ENCODE peak calls at places on chromosomes 12 and 14, in seven cellular contexts. One of them, this sample, is unnamed.

GRCh38 chr12:57483466-57483865 is 3.8 kb upstream of the ARHGAP9 start:
- DNase-seq in suprapubic skin: no peak
- DNase-seq in GM12878: no peak
- DNase-seq in HepG2: no peak
- DNase-seq in GM23338: peak; percentile 61
- DNase-seq in vagina: no peak
- DNase-seq in esophagus muscularis mucosa: no peak
- DNase-seq in this sample: no peak

GRCh38 chr12:111218499-111218898 is 150.4 kb downstream of the PHETA1 start:
- DNase-seq in suprapubic skin: no peak
- DNase-seq in GM12878: no peak
- DNase-seq in HepG2: peak; percentile 35
- DNase-seq in GM23338: peak; percentile 53
- DNase-seq in vagina: no peak
- DNase-seq in esophagus muscularis mucosa: no peak
- DNase-seq in this sample: no peak

GRCh38 chr14:56463491-56463890 is 116.1 kb upstream of the TMEM260 start:
- DNase-seq in suprapubic skin: no peak
- DNase-seq in GM12878: no peak
- DNase-seq in HepG2: no peak
- DNase-seq in GM23338: no peak
- DNase-seq in vagina: no peak
- DNase-seq in esophagus muscularis mucosa: no peak
- DNase-seq in this sample: no peak

GRCh38 chr12:132638541-132639408 is 20.2 kb downstream of the P2RX2 start:
- DNase-seq in suprapubic skin: no peak
- DNase-seq in GM12878: no peak
- DNase-seq in HepG2: peak; percentile 17
- DNase-seq in GM23338: peak; percentile 67
- DNase-seq in vagina: peak; percentile 94
- DNase-seq in esophagus muscularis mucosa: no peak
- DNase-seq in this sample: no peak

GRCh38 chr14:69580009-69580577 is 5.4 kb upstream of the CCDC177 start:
- DNase-seq in suprapubic skin: no peak
- DNase-seq in GM12878: no peak
- DNase-seq in HepG2: peak; percentile 95
- DNase-seq in GM23338: peak; percentile 88
- DNase-seq in vagina: no peak
- DNase-seq in esophagus muscularis mucosa: no peak
- DNase-seq in this sample: no peak

GRCh38 chr14:23375527-23376251 is 1.2 kb upstream of the CMTM5 start:
- DNase-seq in suprapubic skin: no peak
- DNase-seq in GM12878: no peak
- DNase-seq in HepG2: no peak
- DNase-seq in GM23338: no peak
- DNase-seq in vagina: no peak
- DNase-seq in esophagus muscularis mucosa: no peak
- DNase-seq in this sample: no peak

GRCh38 chr12:19025582-19025981 is 104.0 kb upstream of the PLEKHA5 start:
- DNase-seq in suprapubic skin: no peak
- DNase-seq in GM12878: no peak
- DNase-seq in HepG2: no peak
- DNase-seq in GM23338: no peak
- DNase-seq in vagina: no peak
- DNase-seq in esophagus muscularis mucosa: no peak
- DNase-seq in this sample: no peak

GRCh38 chr12:74322792-74323191 is 214.8 kb upstream of the ATXN7L3B start:
- DNase-seq in suprapubic skin: no peak
- DNase-seq in GM12878: no peak
- DNase-seq in HepG2: no peak
- DNase-seq in GM23338: no peak
- DNase-seq in vagina: no peak
- DNase-seq in esophagus muscularis mucosa: no peak
- DNase-seq in this sample: no peak

GRCh38 chr14:55450539-55450938 is 10.1 kb upstream of the TBPL2 start:
- DNase-seq in suprapubic skin: no peak
- DNase-seq in GM12878: no peak
- DNase-seq in HepG2: no peak
- DNase-seq in GM23338: peak; percentile 11
- DNase-seq in vagina: peak; percentile 34
- DNase-seq in esophagus muscularis mucosa: no peak
- DNase-seq in this sample: no peak

GRCh38 chr12:119326341-119326740 is 8.2 kb upstream of the CCDC60 start:
- DNase-seq in suprapubic skin: no peak
- DNase-seq in GM12878: no peak
- DNase-seq in HepG2: no peak
- DNase-seq in GM23338: no peak
- DNase-seq in vagina: no peak
- DNase-seq in esophagus muscularis mucosa: no peak
- DNase-seq in this sample: no peak

GRCh38 chr12:85558684-85559083 is 277.5 kb downstream of the RASSF9 start:
- DNase-seq in suprapubic skin: no peak
- DNase-seq in GM12878: no peak
- DNase-seq in HepG2: no peak
- DNase-seq in GM23338: no peak
- DNase-seq in vagina: no peak
- DNase-seq in esophagus muscularis mucosa: no peak
- DNase-seq in this sample: no peak
- TF ChIP-seq POLR2AphosphoS5 in suprapubic skin: no peak
- TF ChIP-seq POLR2AphosphoS5 in GM12878: no peak
- TF ChIP-seq POLR2AphosphoS5 in HepG2: no peak
- TF ChIP-seq POLR2AphosphoS5 in GM23338: no peak
- TF ChIP-seq POLR2AphosphoS5 in vagina: no peak
- TF ChIP-seq POLR2AphosphoS5 in esophagus muscularis mucosa: no peak
- TF ChIP-seq POLR2AphosphoS5 in this sample: no peak

DNA sequence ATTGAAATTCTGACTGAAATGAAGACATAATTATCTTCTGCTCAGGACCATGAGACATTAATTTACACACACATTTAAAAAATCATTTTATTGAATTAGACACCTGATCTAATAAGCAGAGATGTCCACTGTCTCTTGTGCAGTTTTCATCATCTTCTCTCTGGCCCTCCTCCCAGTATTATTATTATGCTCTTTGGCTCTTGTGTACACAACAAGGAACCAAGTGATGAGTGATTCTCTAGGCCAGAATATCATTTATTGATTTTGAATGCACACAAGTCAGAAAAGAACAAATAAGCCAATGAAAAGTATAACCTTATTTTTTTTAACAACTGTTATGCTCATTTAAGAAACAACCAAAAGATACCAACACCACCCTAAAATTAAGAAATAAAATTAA is 244.7 kb upstream of the KRR1 start:
- DNase-seq in suprapubic skin: no peak
- DNase-seq in GM12878: no peak
- DNase-seq in HepG2: no peak
- DNase-seq in GM23338: no peak
- DNase-seq in vagina: no peak
- DNase-seq in esophagus muscularis mucosa: no peak
- DNase-seq in this sample: no peak
- H3K4me3 ChIP-seq in suprapubic skin: no peak overlapping the region
- H3K4me3 ChIP-seq in GM12878: no peak overlapping the region
- H3K4me3 ChIP-seq in HepG2: no peak overlapping the region
- H3K4me3 ChIP-seq in GM23338: no peak overlapping the region
- H3K4me3 ChIP-seq in vagina: no peak overlapping the region
- H3K4me3 ChIP-seq in esophagus muscularis mucosa: no peak overlapping the region
- H3K4me3 ChIP-seq in this sample: no peak overlapping the region

GRCh38 chr14:91714805-91715204 is 17.1 kb downstream of the CATSPERB start:
- DNase-seq in suprapubic skin: no peak
- DNase-seq in GM12878: no peak
- DNase-seq in HepG2: no peak
- DNase-seq in GM23338: peak; percentile 59
- DNase-seq in vagina: no peak
- DNase-seq in esophagus muscularis mucosa: no peak
- DNase-seq in this sample: no peak
- TF ChIP-seq CTCF in suprapubic skin: no peak
- TF ChIP-seq CTCF in GM12878: no peak
- TF ChIP-seq CTCF in HepG2: peak; percentile 36
- TF ChIP-seq CTCF in GM23338: peak; percentile 71
- TF ChIP-seq CTCF in vagina: no peak
- TF ChIP-seq CTCF in esophagus muscularis mucosa: no peak
- TF ChIP-seq CTCF in this sample: no peak

DNA sequence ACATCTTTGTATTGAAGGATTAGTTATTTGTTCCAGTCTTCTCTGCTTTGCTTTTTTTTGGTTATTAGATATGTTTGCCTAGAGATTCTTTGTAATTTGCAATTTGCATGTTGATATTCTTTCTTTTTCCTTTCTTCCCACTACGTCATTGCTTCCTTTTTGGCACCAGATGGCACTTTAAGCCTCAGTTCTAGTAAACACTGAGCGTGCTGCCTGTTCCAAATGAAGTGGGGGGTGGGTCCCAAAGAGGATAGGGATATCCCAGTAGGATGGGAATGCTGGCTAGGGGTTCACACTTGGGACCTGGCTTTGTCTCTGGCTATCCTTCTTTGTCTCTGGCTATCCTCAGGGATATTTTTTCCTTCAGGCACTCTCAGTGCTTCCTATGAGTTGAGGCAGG is 17.0 kb downstream of the EAPP start:
- DNase-seq in suprapubic skin: no peak
- DNase-seq in GM12878: no peak
- DNase-seq in HepG2: no peak
- DNase-seq in GM23338: no peak
- DNase-seq in vagina: no peak
- DNase-seq in esophagus muscularis mucosa: no peak
- DNase-seq in this sample: no peak
- TF ChIP-seq POLR2AphosphoS5 in suprapubic skin: no peak
- TF ChIP-seq POLR2AphosphoS5 in GM12878: no peak
- TF ChIP-seq POLR2AphosphoS5 in HepG2: no peak
- TF ChIP-seq POLR2AphosphoS5 in GM23338: no peak
- TF ChIP-seq POLR2AphosphoS5 in vagina: no peak
- TF ChIP-seq POLR2AphosphoS5 in esophagus muscularis mucosa: no peak
- TF ChIP-seq POLR2AphosphoS5 in this sample: no peak

GRCh38 chr12:122886161-122886560 is 9.8 kb downstream of the VPS37B start:
- DNase-seq in suprapubic skin: no peak
- DNase-seq in GM12878: no peak
- DNase-seq in HepG2: no peak
- DNase-seq in GM23338: no peak
- DNase-seq in vagina: no peak
- DNase-seq in esophagus muscularis mucosa: no peak
- DNase-seq in this sample: no peak
- H3K4me3 ChIP-seq in suprapubic skin: no peak overlapping the region
- H3K4me3 ChIP-seq in GM12878: no peak overlapping the region
- H3K4me3 ChIP-seq in HepG2: no peak overlapping the region
- H3K4me3 ChIP-seq in GM23338: no peak overlapping the region
- H3K4me3 ChIP-seq in vagina: no peak overlapping the region
- H3K4me3 ChIP-seq in esophagus muscularis mucosa: no peak overlapping the region
- H3K4me3 ChIP-seq in this sample: no peak overlapping the region

GRCh38 chr12:93419388-93420034 is 22.2 kb downstream of the UBE2N start:
- DNase-seq in suprapubic skin: no peak
- DNase-seq in GM12878: no peak
- DNase-seq in HepG2: peak; percentile 49
- DNase-seq in GM23338: peak; percentile 69
- DNase-seq in vagina: no peak
- DNase-seq in esophagus muscularis mucosa: no peak
- DNase-seq in this sample: no peak

GRCh38 chr12:93417967-93418480 is 23.7 kb downstream of the UBE2N start:
- DNase-seq in suprapubic skin: no peak
- DNase-seq in GM12878: no peak
- DNase-seq in HepG2: no peak
- DNase-seq in GM23338: no peak
- DNase-seq in vagina: no peak
- DNase-seq in esophagus muscularis mucosa: no peak
- DNase-seq in this sample: no peak

GRCh38 chr12:93415723-93416464 is 25.9 kb downstream of the UBE2N start:
- DNase-seq in suprapubic skin: no peak
- DNase-seq in GM12878: no peak
- DNase-seq in HepG2: no peak
- DNase-seq in GM23338: no peak
- DNase-seq in vagina: no peak
- DNase-seq in esophagus muscularis mucosa: no peak
- DNase-seq in this sample: no peak
- TF ChIP-seq CTCF in suprapubic skin: no peak
- TF ChIP-seq CTCF in GM12878: no peak
- TF ChIP-seq CTCF in HepG2: no peak
- TF ChIP-seq CTCF in GM23338: no peak
- TF ChIP-seq CTCF in vagina: no peak
- TF ChIP-seq CTCF in esophagus muscularis mucosa: no peak
- TF ChIP-seq CTCF in this sample: no peak

This sample was measured in breast epithelium.